ENCODE peak calls at places on chromosomes 6 and 20, in four cellular contexts. E, X, W and K are unnamed samples.

GRCh38 chr20:47785321-47785899 is at the start of gene SULF2:
- DNase-seq in E (peak; percentile 55), X (no peak), W (no peak), K (no peak)

GRCh38 chr20:17023811-17024210 is 203.0 kb upstream of the PCSK2 start:
- DNase-seq in E (peak; percentile 60), X (no peak), W (no peak), K (no peak)

GRCh38 chr6:150355932-150356331 is 12.9 kb upstream of the IYD start:
- DNase-seq in E (no peak), X (no peak), W (no peak), K (no peak)

GRCh38 chr6:17450825-17451224 is 57.4 kb downstream of the CAP2 start:
- DNase-seq in E (no peak), X (no peak), W (no peak), K (no peak)

GRCh38 chr20:31979713-31980426 is 11.9 kb downstream of the XKR7 start:
- DNase-seq in E (no peak), X (no peak), W (no peak), K (no peak)

GRCh38 chr20:53408728-53409157 is 184.9 kb downstream of the ZNF217 start:
- DNase-seq in E (no peak), X (no peak), W (no peak), K (no peak)

GRCh38 chr6:5401845-5402738 is 140.8 kb downstream of the FARS2 start:
- DNase-seq in E (no peak), X (no peak), W (no peak), K (peak; percentile 19)

GRCh38 chr6:10373642-10374359 is 41.1 kb downstream of the TFAP2A start:
- DNase-seq in E (no peak), X (no peak), W (no peak), K (peak; percentile 12)

GRCh38 chr6:2765896-2766766 is 938 bp downstream of the WRNIP1 start:
- DNase-seq in E (peak; percentile 47), X (no peak), W (peak; percentile 86), K (no peak)

GRCh38 chr6:139754898-139755754 is 380.7 kb upstream of the CITED2 start:
- DNase-seq in E (no peak), X (no peak), W (no peak), K (peak; percentile 40)

GRCh38 chr6:170086639-170087420 is 204.0 kb downstream of the DLL1 start:
- DNase-seq in E (peak; percentile 4), X (no peak), W (no peak), K (no peak)

GRCh38 chr6:15893556-15894253 is 230.9 kb upstream of the DTNBP1 start:
- DNase-seq in E (no peak), X (no peak), W (peak; percentile 73), K (peak; percentile 16)

GRCh38 chr20:51712501-51713212 is 55.5 kb downstream of the ATP9A start:
- DNase-seq in E (peak; percentile 52), X (no peak), W (peak; percentile 28), K (peak; percentile 55)

GRCh38 chr6:170040906-170041305 is 250.0 kb downstream of the DLL1 start:
- DNase-seq in E (no peak), X (no peak), W (no peak), K (no peak)

GRCh38 chr6:134238006-134238405 is 79.9 kb downstream of the SGK1 start:
- DNase-seq in E (no peak), X (no peak), W (no peak), K (no peak)

GRCh38 chr20:7375905-7376304 is 564.4 kb downstream of the HAO1 start:
- DNase-seq in E (no peak), X (no peak), W (peak; percentile 5), K (peak; percentile 29)

GRCh38 chr6:147190556-147190955 is 13.7 kb upstream of the STXBP5 start:
- DNase-seq in E (no peak), X (no peak), W (no peak), K (no peak)

GRCh38 chr6:109506841-109507240 is 23.8 kb upstream of the ZBTB24 start:
- DNase-seq in E (no peak), X (no peak), W (no peak), K (no peak)

GRCh38 chr6:154358019-154358545 is 1.5 kb upstream of the IPCEF1 start:
- DNase-seq in E (no peak), X (no peak), W (no peak), K (no peak)

GRCh38 chr20:63745961-63746765 is 6.6 kb downstream of the SLC2A4RG start:
- DNase-seq in E (no peak), X (no peak), W (no peak), K (no peak)

GRCh38 chr20:29762620-29763019 is 1494.8 kb upstream of the DEFB115 start:
- DNase-seq in E (no peak), X (no peak), W (no peak), K (no peak)

DNA sequence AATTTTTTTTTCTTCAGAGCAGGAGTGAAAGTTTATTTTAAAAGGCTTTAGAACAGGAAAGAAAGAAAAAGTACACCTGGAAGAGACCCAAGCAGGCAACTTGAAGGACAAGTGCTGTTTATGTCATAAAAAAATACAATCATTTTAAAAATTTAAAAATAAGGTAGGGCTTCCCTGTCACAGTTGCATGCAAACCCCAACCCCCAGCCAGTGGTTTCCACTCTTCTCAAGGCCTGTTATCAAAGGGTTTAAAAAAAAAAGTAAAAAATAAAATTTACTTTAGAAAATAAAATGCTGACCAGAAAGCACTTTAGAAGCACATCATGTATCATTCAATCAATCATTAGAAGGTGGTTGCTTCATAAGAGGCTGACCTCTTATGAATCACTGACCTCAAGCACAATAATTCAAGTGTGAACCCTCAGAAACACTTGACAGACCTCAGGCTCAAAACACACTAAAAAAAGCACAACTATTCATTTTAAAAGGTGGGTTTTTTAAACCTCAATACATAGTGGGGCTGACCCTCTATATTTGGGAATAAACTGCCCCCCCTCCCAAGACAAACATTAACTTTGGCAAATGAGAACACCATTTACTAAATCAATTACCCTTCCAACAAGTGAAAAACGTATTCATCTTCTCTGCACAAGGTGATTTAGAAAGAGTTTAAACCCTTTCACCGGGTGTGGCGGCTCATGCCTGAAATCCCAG is 15.6 kb downstream of the ILRUN start:
- DNase-seq in E (no peak), X (no peak), W (no peak), K (no peak)
- TF ChIP-seq ETV6 in E (no peak), X (no peak), W (no peak), K (no peak)

DNA sequence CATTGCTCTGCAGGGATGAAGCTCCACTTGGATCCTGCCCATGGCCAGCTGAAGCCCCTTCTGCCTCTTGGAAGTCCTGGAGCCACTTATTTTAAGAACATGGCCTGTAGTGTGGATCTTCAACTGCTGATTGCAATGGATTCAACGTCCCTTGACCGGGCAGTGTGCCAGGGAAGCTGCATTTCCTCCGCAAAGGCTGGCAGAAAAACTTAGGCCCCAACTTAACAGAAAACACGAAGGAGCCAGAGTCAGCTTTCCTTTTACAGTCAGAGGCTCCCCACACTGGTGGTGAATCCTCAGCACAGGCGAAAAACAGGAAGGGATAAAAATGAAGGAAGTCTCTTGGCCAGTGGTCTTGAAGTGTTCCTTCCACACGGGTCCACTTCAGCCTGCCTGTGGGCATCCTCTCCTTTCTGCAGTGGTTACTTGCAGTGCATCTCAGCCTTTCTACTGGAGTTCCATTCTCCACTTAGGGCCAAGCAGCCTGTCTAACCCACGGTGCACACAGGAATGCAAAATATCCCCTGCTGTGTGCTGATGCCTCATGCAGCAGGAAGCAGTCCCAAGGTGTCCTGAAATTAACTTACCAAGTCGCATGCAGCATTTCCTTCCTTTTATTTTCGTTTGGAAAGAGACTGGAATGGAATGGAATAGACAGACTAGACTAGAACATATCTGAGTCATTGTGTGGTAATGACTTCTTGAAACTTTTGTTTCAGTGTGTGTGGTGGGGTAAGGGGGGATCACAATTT is 26.1 kb upstream of the FOXQ1 start:
- DNase-seq in E (no peak), X (no peak), W (no peak), K (no peak)
- TF ChIP-seq ETV6 in E (no peak), X (no peak), W (no peak), K (no peak)

GRCh38 chr6:51049288-51049982 is 230.8 kb downstream of the TFAP2B start:
- DNase-seq in E (no peak), X (no peak), W (no peak), K (no peak)
- TF ChIP-seq ETV6 in E (no peak), X (no peak), W (no peak), K (no peak)

GRCh38 chr6:98272061-98272460 is 562.3 kb upstream of the POU3F2 start:
- DNase-seq in E (no peak), X (no peak), W (no peak), K (no peak)
- TF ChIP-seq ETV6 in E (no peak), X (no peak), W (no peak), K (no peak)

GRCh38 chr6:129575378-129576118 is 134.4 kb downstream of the ARHGAP18 start:
- DNase-seq in E (no peak), X (no peak), W (no peak), K (peak; percentile 42)
- TF ChIP-seq ETV6 in E (no peak), X (no peak), W (no peak), K (no peak)

DNA sequence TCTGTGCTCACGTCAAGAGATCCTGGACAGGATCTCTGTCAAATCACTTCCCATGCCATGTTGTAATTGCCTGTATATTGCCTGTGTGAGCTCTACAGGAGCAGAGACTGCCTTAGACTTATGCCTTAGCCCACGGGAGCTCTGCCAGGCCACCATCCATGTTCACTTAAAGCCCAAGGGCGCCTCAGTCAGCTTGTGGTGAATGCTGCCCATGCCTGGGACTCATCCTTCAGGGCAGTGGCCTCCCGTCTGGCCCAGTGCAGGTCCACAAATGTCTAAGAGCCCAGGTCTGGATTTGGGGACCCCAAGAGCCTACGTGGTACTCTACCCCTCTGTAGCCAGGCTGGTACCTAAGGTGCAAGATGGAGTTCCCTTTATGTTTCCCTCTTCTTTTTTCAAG is 22.4 kb upstream of the BPIFA2 start:
- DNase-seq in E (no peak), X (no peak), W (no peak), K (no peak)
- TF ChIP-seq ETV6 in E (no peak), X (no peak), W (no peak), K (no peak)

GRCh38 chr6:93423542-93423941 is 4.2 kb upstream of the EPHA7 start:
- DNase-seq in E (peak; percentile 60), X (no peak), W (no peak), K (peak; percentile 62)

GRCh38 chr6:93420163-93420806 is 926 bp upstream of the EPHA7 start:
- DNase-seq in E (no peak), X (no peak), W (no peak), K (no peak)

GRCh38 chr6:93418448-93419303 is 683 bp downstream of the EPHA7 start:
- DNase-seq in E (peak; percentile 71), X (no peak), W (no peak), K (no peak)

GRCh38 chr6:93419304-93420162 is at the start of gene EPHA7:
- DNase-seq in E (peak; percentile 99), X (no peak), W (peak; percentile 18), K (no peak)

DNA sequence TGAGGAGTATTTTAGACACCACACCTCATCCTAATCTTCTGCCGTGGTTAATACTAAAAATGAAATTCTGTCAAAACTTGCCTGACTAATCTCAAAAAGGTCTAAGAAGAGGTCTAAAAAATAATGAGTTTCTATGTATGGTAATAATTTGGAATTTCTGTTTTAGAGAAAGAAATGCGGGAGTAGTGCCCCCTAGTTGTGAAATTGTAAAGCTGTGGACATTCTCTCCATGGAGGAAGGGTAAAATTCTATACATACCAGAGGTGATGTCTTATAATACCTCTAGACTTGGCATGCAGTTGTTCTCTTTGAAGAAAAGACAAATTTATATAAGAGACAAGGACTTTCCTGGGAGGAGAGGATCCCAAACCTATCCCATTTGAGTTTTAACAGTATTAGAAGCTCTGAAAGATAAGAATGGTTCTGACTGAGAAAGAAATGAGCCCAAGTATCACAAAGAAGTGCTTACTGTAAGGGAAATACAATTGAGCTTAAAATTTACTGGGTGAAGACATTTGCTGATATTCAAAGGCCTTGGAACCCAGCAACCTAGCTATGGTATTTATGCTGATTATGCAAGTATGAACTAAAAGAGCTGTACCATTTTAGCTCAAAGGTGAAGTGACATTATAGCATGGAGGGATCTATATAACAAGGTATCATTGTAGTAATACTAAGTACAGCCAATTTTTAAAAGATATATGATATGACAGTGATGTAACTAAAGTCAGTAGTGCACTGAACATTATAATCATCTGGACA is 5.1 kb upstream of the EPHA7 start:
- DNase-seq in E (no peak), X (no peak), W (no peak), K (no peak)
- TF ChIP-seq ETV6 in E (no peak), X (no peak), W (no peak), K (no peak)